ENCODE peak calls at places on chromosomes 4 and X, in four cellular contexts. R is astrocyte of the spinal cord; G is stimulated activated CD4-positive, alpha-beta T cell treated with anti-CD3 and anti-CD28 coated beads, Interleukin-4, amount 100 ng/mL, for 48 hours; O is right cardiac atrium. A is an unnamed sample.

GRCh38 chrX:102917801-102918200 is 19.3 kb upstream of the RAB40AL start:
- DNase-seq in G (no peak), O (no peak), R (no peak), A (no peak)

GRCh38 chr4:28082686-28083390 is 1222.2 kb downstream of the STIM2 start:
- DNase-seq in G (no peak), O (no peak), R (peak), A (no peak)

GRCh38 chrX:19563327-19563726 is 48.0 kb upstream of the MAP3K15 start:
- DNase-seq in G (no peak), O (no peak), R (no peak), A (no peak)

GRCh38 chrX:140572724-140573123 is 67.9 kb upstream of the SOX3 start:
- DNase-seq in R (peak), O (peak), G (no peak), A (peak)

GRCh38 chr4:112898357-112899141 is 150.9 kb upstream of the ANK2 start:
- DNase-seq in G (no peak), O (no peak), R (peak), A (no peak)

GRCh38 chrX:152641996-152642395 is 4.3 kb downstream of the GABRQ start:
- DNase-seq in O (no peak), G (no peak), R (no peak), A (no peak)

GRCh38 chr4:67106846-67107467 is 438.3 kb downstream of the CENPC start:
- DNase-seq in O (no peak), G (no peak), R (no peak), A (no peak)

GRCh38 chr4:82739292-82740190 is 59.1 kb downstream of the SCD5 start:
- DNase-seq in O (peak), G (peak), R (peak), A (peak)

GRCh38 chrX:70030242-70030823 is 19.4 kb downstream of the AWAT2 start:
- DNase-seq in O (no peak), R (peak), G (peak), A (peak)

GRCh38 chr4:40890764-40891163 is 141.0 kb downstream of the NSUN7 start:
- DNase-seq in G (no peak), O (no peak), R (no peak), A (no peak)

GRCh38 chr4:54742636-54743399 is 85.1 kb downstream of the KIT start:
- DNase-seq in G (no peak), R (no peak), O (no peak), A (no peak)

GRCh38 chrX:129983575-129984131 is 1.2 kb downstream of the BCORL1 start:
- DNase-seq in O (peak), R (no peak), G (no peak), A (no peak)

GRCh38 chr4:180617203-180617602 is 1626.0 kb upstream of the TENM3 start:
- DNase-seq in O (no peak), R (peak), G (no peak), A (no peak)

GRCh38 chr4:41400296-41400695 is 137.7 kb upstream of the LIMCH1 start:
- DNase-seq in R (no peak), O (no peak), G (no peak), A (no peak)

GRCh38 chr4:740656-741282 is 35.1 kb downstream of the PCGF3 start:
- DNase-seq in R (no peak), O (no peak), G (no peak), A (no peak)

GRCh38 chr4:88797725-88798124 is 100.1 kb upstream of the NAP1L5 start:
- DNase-seq in R (no peak), G (no peak), O (no peak), A (no peak)

GRCh38 chr4:94811653-94812052 is 53.9 kb downstream of the BMPR1B start:
- DNase-seq in O (no peak), R (no peak), G (no peak), A (no peak)

GRCh38 chr4:518569-519083 is 19.6 kb downstream of the PIGG start:
- DNase-seq in O (no peak), G (no peak), R (no peak), A (no peak)

GRCh38 chr4:169854090-169854489 is 96.3 kb upstream of the HPF1 start:
- DNase-seq in G (no peak), O (no peak), R (no peak), A (no peak)

GRCh38 chr4:119116925-119117900 is 18.4 kb upstream of the MYOZ2 start:
- DNase-seq in G (no peak), R (no peak), O (no peak), A (no peak)

GRCh38 chr4:95363966-95364365 is 184.8 kb downstream of the UNC5C start:
- DNase-seq in G (no peak), R (no peak), O (no peak), A (no peak)

GRCh38 chrX:48498374-48498809 is 10.4 kb upstream of the PORCN start:
- DNase-seq in O (no peak), G (no peak), R (peak), A (no peak)

GRCh38 chr4:150232029-150232428 is 153.8 kb downstream of the DCLK2 start:
- DNase-seq in G (no peak), O (no peak), R (no peak), A (no peak)

GRCh38 chr4:1048781-1049590 is 37.6 kb downstream of the FGFRL1 start:
- DNase-seq in O (no peak), G (peak), R (no peak), A (no peak)

GRCh38 chr4:6779667-6780565 is 2.6 kb upstream of the KIAA0232 start:
- DNase-seq in R (peak), O (no peak), G (no peak), A (no peak)

GRCh38 chr4:80069108-80069836 is 3.8 kb downstream of the ANTXR2 start:
- DNase-seq in R (no peak), G (no peak), O (no peak), A (no peak)

GRCh38 chr4:80431203-80431602 is 95.7 kb downstream of the CFAP299 start:
- DNase-seq in R (no peak), G (no peak), O (no peak), A (no peak)

GRCh38 chrX:18674417-18674787 is 2.5 kb upstream of the RS1 start:
- DNase-seq in G (peak), O (peak), R (no peak), A (no peak)

GRCh38 chr4:147927377-147928137 is 195.7 kb downstream of the ARHGAP10 start:
- DNase-seq in O (peak), G (no peak), R (peak), A (no peak)

GRCh38 chr4:108619372-108620100 is 840 bp upstream of the RPL34 start:
- DNase-seq in O (no peak), G (peak), R (no peak), A (no peak)

GRCh38 chr4:77834403-77834802 is 15.2 kb upstream of the CNOT6L start:
- DNase-seq in R (no peak), O (no peak), G (no peak), A (no peak)

GRCh38 chrX:155134255-155134654 is 62.9 kb downstream of the BRCC3 start:
- DNase-seq in R (no peak), G (no peak), O (no peak), A (no peak)

GRCh38 chr4:174523003-174523693 is 860 bp upstream of the HPGD start:
- DNase-seq in G (no peak), O (peak), R (peak), A (no peak)

GRCh38 chrX:13103111-13103913 is 58.9 kb upstream of the FAM9C start:
- DNase-seq in R (no peak), G (no peak), O (no peak), A (no peak)

GRCh38 chr4:100278567-100278966 is 88.3 kb upstream of the DDIT4L start:
- DNase-seq in G (no peak), O (no peak), R (no peak), A (no peak)

GRCh38 chrX:45850775-45851433 is 650.2 kb upstream of the DIPK2B start:
- DNase-seq in R (peak), O (peak), G (no peak), A (no peak)

GRCh38 chrX:153477039-153477438 is 6.7 kb upstream of the HAUS7 start:
- DNase-seq in R (peak), G (no peak), O (peak), A (no peak)